ENCODE peak calls at places on chromosomes 4 and X, in five cellular contexts. One of them, this sample, is unnamed. For H3K27me3, the result is how much of the 10 kb centered on the place peaks cover.

GRCh38 chrX:133935096-133935495 is 50.3 kb downstream of the GPC3 start:
- DNase-seq in right atrium auricular region: no peak
- DNase-seq in PC-3: no peak
- DNase-seq in PC-9: no peak
- DNase-seq in fibroblast of lung: no peak
- DNase-seq in this sample: no peak

GRCh38 chr4:152870605-152871004 is 65.5 kb upstream of the FHDC1 start:
- DNase-seq in right atrium auricular region: no peak
- DNase-seq in fibroblast of lung: no peak
- DNase-seq in PC-9: no peak
- DNase-seq in PC-3: no peak
- DNase-seq in this sample: no peak

GRCh38 chrX:96707829-96708228 is 23.2 kb downstream of the DIAPH2 start:
- DNase-seq in right atrium auricular region: no peak
- DNase-seq in fibroblast of lung: no peak
- DNase-seq in PC-3: no peak
- DNase-seq in PC-9: no peak
- DNase-seq in this sample: no peak

GRCh38 chrX:154603438-154604430 is 15.3 kb downstream of the CTAG1B start:
- DNase-seq in fibroblast of lung: peak
- DNase-seq in PC-3: peak
- DNase-seq in PC-9: peak
- DNase-seq in right atrium auricular region: no peak
- DNase-seq in this sample: no peak

GRCh38 chr4:82017680-82018079 is 356.1 kb downstream of the HNRNPD start:
- DNase-seq in right atrium auricular region: no peak
- DNase-seq in fibroblast of lung: peak
- DNase-seq in PC-3: peak
- DNase-seq in PC-9: no peak
- DNase-seq in this sample: no peak

GRCh38 chrX:1899841-1900240 is 285.0 kb downstream of the ASMT start:
- DNase-seq in PC-3: no peak
- DNase-seq in PC-9: no peak
- DNase-seq in fibroblast of lung: no peak
- DNase-seq in right atrium auricular region: no peak
- DNase-seq in this sample: no peak

GRCh38 chrX:130637591-130637990 is 235.8 kb downstream of the RBMX2 start:
- DNase-seq in fibroblast of lung: peak
- DNase-seq in right atrium auricular region: no peak
- DNase-seq in PC-9: no peak
- DNase-seq in PC-3: no peak
- DNase-seq in this sample: no peak

GRCh38 chrX:97806238-97806637 is 922.5 kb downstream of the RPA4 start:
- DNase-seq in PC-9: no peak
- DNase-seq in PC-3: peak
- DNase-seq in right atrium auricular region: no peak
- DNase-seq in fibroblast of lung: peak
- DNase-seq in this sample: no peak

GRCh38 chr4:1396806-1397455 is 9.3 kb downstream of the NKX1-1 start:
- DNase-seq in fibroblast of lung: no peak
- DNase-seq in right atrium auricular region: no peak
- DNase-seq in PC-9: no peak
- DNase-seq in PC-3: no peak
- DNase-seq in this sample: no peak

GRCh38 chrX:154360155-154360713 is 14.2 kb downstream of the FLNA start:
- DNase-seq in fibroblast of lung: no peak
- DNase-seq in right atrium auricular region: no peak
- DNase-seq in PC-9: no peak
- DNase-seq in PC-3: no peak
- DNase-seq in this sample: no peak

GRCh38 chr4:37439809-37440518 is 195.4 kb downstream of the NWD2 start:
- DNase-seq in PC-3: no peak
- DNase-seq in PC-9: no peak
- DNase-seq in fibroblast of lung: no peak
- DNase-seq in right atrium auricular region: no peak
- DNase-seq in this sample: no peak

GRCh38 chr4:13584481-13584880 is 40.2 kb upstream of the NKX3-2 start:
- DNase-seq in fibroblast of lung: no peak
- DNase-seq in right atrium auricular region: no peak
- DNase-seq in PC-9: no peak
- DNase-seq in PC-3: peak
- DNase-seq in this sample: no peak

DNA sequence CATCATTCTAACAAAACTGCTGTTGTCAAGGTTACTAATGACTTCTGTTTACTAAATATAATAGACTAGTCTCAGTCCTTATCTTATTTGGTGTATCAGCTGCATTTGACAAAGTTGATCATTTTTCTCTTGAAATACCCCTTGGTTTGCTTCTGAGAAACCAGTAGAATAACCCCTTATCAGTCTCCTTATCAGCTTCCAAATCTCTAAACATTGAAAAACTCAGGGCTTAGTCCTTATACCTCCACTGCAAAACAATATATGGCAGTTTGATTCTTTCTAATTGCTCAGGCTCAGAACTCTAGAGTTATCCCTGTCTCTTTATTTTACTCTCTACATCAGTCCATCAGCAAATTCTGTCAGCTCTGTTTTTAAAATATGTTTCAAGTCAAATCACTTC is 87.2 kb upstream of the NPNT start:
- DNase-seq in right atrium auricular region: no peak
- DNase-seq in PC-3: no peak
- DNase-seq in fibroblast of lung: no peak
- DNase-seq in PC-9: no peak
- DNase-seq in this sample: no peak
- H3K4me3 ChIP-seq in right atrium auricular region: no peak
- H3K4me3 ChIP-seq in PC-3: no peak
- H3K4me3 ChIP-seq in fibroblast of lung: peak
- H3K4me3 ChIP-seq in PC-9: no peak
- H3K4me3 ChIP-seq in this sample: peak

DNA sequence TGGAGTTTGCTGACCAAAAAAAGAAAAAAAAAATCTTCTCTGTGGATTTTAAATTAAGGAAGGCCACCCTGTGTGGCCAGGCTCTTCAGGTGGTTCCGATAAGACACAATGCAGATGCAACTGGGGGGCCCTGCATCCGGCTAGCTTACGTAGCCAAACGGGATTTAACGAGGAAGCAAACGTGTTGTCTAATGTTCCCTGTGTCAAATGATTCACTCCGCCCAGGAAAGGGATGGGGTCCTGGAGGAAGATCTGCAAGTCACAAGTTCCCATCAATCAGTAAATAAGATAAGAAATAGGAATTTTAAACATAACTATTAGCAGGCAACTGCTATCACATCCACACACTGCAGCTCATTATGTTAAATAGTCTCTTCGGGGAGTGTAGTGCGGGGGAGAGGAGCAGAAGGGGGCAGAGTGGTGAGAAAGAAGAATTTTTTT is 216.4 kb upstream of the GYPA start:
- DNase-seq in right atrium auricular region: no peak
- DNase-seq in fibroblast of lung: no peak
- DNase-seq in PC-3: no peak
- DNase-seq in PC-9: no peak
- DNase-seq in this sample: no peak
- H3K27me3 ChIP-seq in right atrium auricular region: under half
- H3K27me3 ChIP-seq in fibroblast of lung: under half
- H3K27me3 ChIP-seq in PC-3: under half
- H3K27me3 ChIP-seq in PC-9: under half
- H3K27me3 ChIP-seq in this sample: under half

GRCh38 chr4:36249605-36250004 is 5.3 kb upstream of the ARAP2 start:
- DNase-seq in PC-3: no peak
- DNase-seq in right atrium auricular region: no peak
- DNase-seq in PC-9: no peak
- DNase-seq in fibroblast of lung: no peak
- DNase-seq in this sample: no peak
- H3K4me3 ChIP-seq in PC-3: no peak
- H3K4me3 ChIP-seq in right atrium auricular region: no peak
- H3K4me3 ChIP-seq in PC-9: no peak
- H3K4me3 ChIP-seq in fibroblast of lung: no peak
- H3K4me3 ChIP-seq in this sample: no peak

GRCh38 chrX:132092439-132093065 is 35.3 kb downstream of the FRMD7 start:
- DNase-seq in right atrium auricular region: peak
- DNase-seq in fibroblast of lung: peak
- DNase-seq in PC-9: peak
- DNase-seq in PC-3: peak
- DNase-seq in this sample: no peak
- H3K27me3 ChIP-seq in right atrium auricular region: under half
- H3K27me3 ChIP-seq in fibroblast of lung: under half
- H3K27me3 ChIP-seq in PC-9: under half
- H3K27me3 ChIP-seq in PC-3: under half
- H3K27me3 ChIP-seq in this sample: under half

DNA sequence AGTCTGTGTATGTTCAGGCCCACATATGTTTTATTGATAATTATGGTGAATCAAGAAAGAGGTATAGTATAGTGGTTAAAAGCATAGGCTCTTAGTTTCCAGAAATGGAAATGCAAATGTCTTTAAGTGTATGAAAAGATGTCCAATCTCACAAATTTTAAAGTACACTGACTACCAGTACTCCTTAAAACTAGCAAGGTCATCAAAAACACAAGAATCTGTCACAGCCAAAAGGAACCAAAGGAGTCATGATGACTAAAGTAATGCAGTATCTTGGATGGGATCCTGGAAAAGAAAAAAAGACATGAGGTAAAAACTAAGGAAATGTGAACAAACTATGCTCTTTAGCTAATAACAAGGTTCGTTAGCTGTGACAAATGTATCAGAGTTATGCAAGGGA is 659 bp upstream of the RBM41 start:
- DNase-seq in PC-9: no peak
- DNase-seq in right atrium auricular region: no peak
- DNase-seq in PC-3: peak
- DNase-seq in fibroblast of lung: no peak
- DNase-seq in this sample: no peak
- H3K4me3 ChIP-seq in PC-9: peak
- H3K4me3 ChIP-seq in right atrium auricular region: peak
- H3K4me3 ChIP-seq in PC-3: peak
- H3K4me3 ChIP-seq in fibroblast of lung: no peak
- H3K4me3 ChIP-seq in this sample: peak

DNA sequence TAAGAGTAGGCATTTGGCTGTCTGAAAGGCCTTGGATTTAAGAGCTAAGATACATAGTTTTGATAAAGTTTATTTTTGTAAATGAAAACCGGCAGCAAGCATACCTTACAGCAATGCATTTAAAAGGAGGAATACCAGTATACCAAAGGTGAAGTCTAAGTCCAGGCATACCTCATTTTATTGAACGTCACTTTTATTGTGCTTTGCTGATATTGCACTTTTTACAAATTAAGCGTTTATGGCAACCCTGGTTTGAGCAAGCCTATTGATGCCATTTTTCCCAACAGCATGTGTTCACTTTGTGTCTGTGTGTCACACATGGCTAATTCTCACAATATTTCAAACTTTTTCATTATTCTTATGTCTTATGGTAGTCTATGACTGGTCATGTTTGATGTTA is 8.4 kb upstream of the SLC6A14 start:
- DNase-seq in fibroblast of lung: no peak
- DNase-seq in PC-9: no peak
- DNase-seq in right atrium auricular region: no peak
- DNase-seq in PC-3: no peak
- DNase-seq in this sample: no peak
- H3K27me3 ChIP-seq in fibroblast of lung: under half
- H3K27me3 ChIP-seq in PC-9: under half
- H3K27me3 ChIP-seq in right atrium auricular region: under half
- H3K27me3 ChIP-seq in PC-3: under half
- H3K27me3 ChIP-seq in this sample: under half